ENCODE peak calls at places on chromosomes 13 and 19, in six cellular contexts. R, W, A, D, G and B are unnamed samples.

GRCh38 chr13:27665761-27666160 is 44.1 kb downstream of the POLR1D start:
- DNase-seq in A (no peak), W (no peak), D (peak; percentile 70), G (no peak), R (no peak), B (no peak)

GRCh38 chr13:44843403-44843802 is 145.9 kb downstream of the NUFIP1 start:
- DNase-seq in G (no peak), R (no peak), W (no peak), D (no peak), A (no peak), B (no peak)

GRCh38 chr19:5494780-5495179 is 39.6 kb downstream of the ZNRF4 start:
- DNase-seq in G (no peak), A (peak; percentile 20), R (no peak), W (no peak), D (no peak), B (no peak)

GRCh38 chr19:56333506-56333905 is 18.9 kb upstream of the ZSCAN5A start:
- DNase-seq in W (no peak), G (peak; percentile 3), D (no peak), A (no peak), R (no peak), B (no peak)

GRCh38 chr19:17052439-17052838 is 22.8 kb downstream of the HAUS8 start:
- DNase-seq in W (no peak), D (no peak), A (peak; percentile 27), G (no peak), R (no peak), B (no peak)

GRCh38 chr19:41421314-41421713 is 5.9 kb downstream of the B3GNT8 start:
- DNase-seq in W (no peak), D (no peak), A (no peak), G (no peak), R (no peak), B (no peak)

GRCh38 chr19:54100560-54100959 is at the start of gene OSCAR:
- DNase-seq in R (no peak), G (no peak), D (peak; percentile 74), A (no peak), W (no peak), B (no peak)

GRCh38 chr19:29269641-29270040 is 56.7 kb upstream of the UQCRFS1 start:
- DNase-seq in A (no peak), W (no peak), G (no peak), R (no peak), D (no peak), B (peak; percentile 31)

GRCh38 chr13:110062077-110062776 is 244.7 kb downstream of the COL4A1 start:
- DNase-seq in R (no peak), G (no peak), D (no peak), A (no peak), W (no peak), B (no peak)

GRCh38 chr13:51564252-51564651 is 20.0 kb upstream of the WDFY2 start:
- DNase-seq in R (no peak), W (no peak), G (no peak), A (no peak), D (no peak), B (no peak)

GRCh38 chr19:9961103-9961502 is 24.8 kb upstream of the OLFM2 start:
- DNase-seq in D (no peak), R (no peak), A (no peak), W (no peak), G (no peak), B (no peak)

GRCh38 chr19:3104708-3104983 is 10.5 kb downstream of the GNA11 start:
- DNase-seq in G (no peak), D (no peak), W (no peak), R (no peak), A (no peak), B (no peak)

GRCh38 chr19:54209748-54210494 is 9.3 kb downstream of the RPS9 start:
- DNase-seq in R (peak; percentile 84), D (peak; percentile 92), G (no peak), A (no peak), W (no peak), B (no peak)

GRCh38 chr19:38842439-38843174 is 7.2 kb downstream of the HNRNPL start:
- DNase-seq in G (no peak), W (no peak), D (no peak), R (no peak), A (no peak), B (no peak)